ENCODE peak calls at places on chromosomes 1 and 21, in eight cellular contexts. F, P, A, W, O, H, I and Q are unnamed samples.

GRCh38 chr1:62012821-62013220 is 181.8 kb upstream of the L1TD1 start:
- DNase-seq in A (no peak), F (no peak), P (peak; percentile 75), O (no peak), I (no peak), W (no peak), H (no peak), Q (no peak)

GRCh38 chr21:29184047-29184446 is 53.6 kb downstream of the MAP3K7CL start:
- DNase-seq in A (no peak), O (no peak), W (no peak), F (no peak), H (no peak), I (no peak), P (no peak), Q (no peak)

GRCh38 chr1:46535063-46535462 is 16.4 kb downstream of the KNCN start:
- DNase-seq in H (peak; percentile 48), F (no peak), O (peak; percentile 56), P (no peak), I (no peak), W (peak; percentile 42), A (no peak), Q (no peak)

GRCh38 chr1:25803368-25803767 is 3.4 kb downstream of the SELENON start:
- DNase-seq in W (no peak), P (no peak), A (no peak), H (no peak), I (no peak), O (no peak), F (no peak), Q (no peak)

GRCh38 chr1:109096110-109096509 is 5.5 kb downstream of the TMEM167B start:
- DNase-seq in O (no peak), F (no peak), P (no peak), A (no peak), W (no peak), H (no peak), I (no peak), Q (no peak)

GRCh38 chr1:114015075-114015474 is 35.8 kb downstream of the OLFML3 start:
- DNase-seq in A (no peak), F (no peak), I (no peak), H (peak; percentile 45), O (no peak), P (no peak), W (no peak), Q (no peak)

GRCh38 chr1:111802110-111802509 is 46.4 kb downstream of the DDX20 start:
- DNase-seq in H (no peak), F (no peak), W (no peak), O (no peak), A (no peak), P (no peak), I (no peak), Q (no peak)

GRCh38 chr1:233606813-233607212 is 7.1 kb upstream of the KCNK1 start:
- DNase-seq in P (no peak), O (no peak), H (no peak), A (no peak), W (no peak), I (no peak), F (no peak), Q (no peak)

GRCh38 chr21:41641510-41641815 is 125.4 kb downstream of the RIPK4 start:
- DNase-seq in O (no peak), A (no peak), H (no peak), F (no peak), I (no peak), W (no peak), P (no peak), Q (no peak)

GRCh38 chr1:244654284-244655038 is 1.5 kb downstream of the DESI2 start:
- DNase-seq in H (no peak), P (no peak), F (no peak), A (no peak), W (no peak), I (no peak), O (no peak), Q (no peak)

GRCh38 chr1:156021087-156021416 is 301 bp upstream of the SSR2 start:
- DNase-seq in W (no peak), I (no peak), H (no peak), P (no peak), O (no peak), A (no peak), F (no peak), Q (no peak)

GRCh38 chr1:232999960-233000625 is 49.7 kb downstream of the NTPCR start:
- DNase-seq in A (no peak), P (no peak), I (no peak), O (no peak), F (no peak), W (no peak), H (no peak), Q (no peak)

GRCh38 chr1:12409676-12410075 is 179.8 kb downstream of the VPS13D start:
- DNase-seq in W (peak; percentile 74), A (no peak), I (no peak), H (no peak), P (peak; percentile 79), O (no peak), F (no peak), Q (no peak)
- TF ChIP-seq POLR2AphosphoS5 in W (no peak), A (peak; percentile 11), I (no peak), H (no peak), P (peak; percentile 18), O (no peak), F (no peak), Q (no peak)

GRCh38 chr1:235076504-235077162 is 52.0 kb downstream of the TOMM20 start:
- DNase-seq in A (no peak), F (no peak), O (no peak), P (no peak), W (no peak), H (no peak), I (no peak), Q (no peak)

GRCh38 chr1:235074335-235075120 is 54.1 kb downstream of the TOMM20 start:
- DNase-seq in I (no peak), O (peak; percentile 68), H (no peak), F (no peak), W (peak; percentile 36), P (peak; percentile 77), A (peak; percentile 86), Q (no peak)

GRCh38 chr1:235073968-235074334 is 54.7 kb downstream of the TOMM20 start:
- DNase-seq in H (no peak), A (peak; percentile 91), O (peak; percentile 87), P (no peak), F (no peak), W (peak; percentile 74), I (no peak), Q (no peak)

GRCh38 chr1:235075955-235076308 is 52.7 kb downstream of the TOMM20 start:
- DNase-seq in A (no peak), I (no peak), P (no peak), O (no peak), W (no peak), F (no peak), H (no peak), Q (no peak)

DNA sequence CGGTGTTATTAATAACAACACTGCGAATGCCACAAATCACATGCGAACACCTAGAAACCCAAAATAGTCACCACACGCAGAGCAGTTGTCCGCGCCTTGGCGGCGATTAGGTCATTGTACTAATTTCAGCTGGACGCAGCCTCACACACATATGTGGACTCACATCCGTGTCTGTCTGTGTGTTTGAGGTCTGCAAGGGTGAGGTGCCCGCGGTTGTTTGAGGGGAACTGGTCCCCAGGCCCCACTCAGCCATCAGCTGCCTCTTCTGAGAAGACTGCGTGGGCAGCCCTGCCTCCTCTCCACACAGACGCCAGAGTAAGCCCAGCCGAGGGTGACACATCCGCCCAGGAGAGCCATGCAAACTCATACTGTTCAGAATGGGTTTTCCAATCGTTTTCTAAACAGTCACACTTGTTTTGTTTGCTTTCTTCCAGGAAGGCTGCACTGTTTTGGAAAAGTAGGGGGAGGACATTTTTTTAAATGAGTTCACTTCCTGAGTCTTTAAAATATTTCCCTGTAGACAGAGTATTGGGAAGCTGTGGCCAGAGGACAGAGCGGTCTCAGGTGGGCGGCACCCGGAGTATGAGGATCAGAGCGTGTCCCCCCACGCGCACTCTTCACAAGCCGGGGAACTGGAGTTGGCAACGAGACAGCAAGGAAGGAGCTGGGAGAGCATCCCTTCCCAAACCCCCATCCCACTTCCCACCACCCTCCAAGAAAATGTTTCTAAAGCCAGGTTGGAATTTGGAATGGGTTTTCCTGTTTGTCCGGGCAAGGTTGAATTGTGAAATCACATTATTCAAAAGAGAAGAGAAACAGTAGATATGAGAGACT is 53.3 kb downstream of the TOMM20 start:
- DNase-seq in A (peak; percentile 72), W (peak; percentile 58), I (no peak), O (peak; percentile 78), H (no peak), P (peak; percentile 81), F (no peak), Q (peak; percentile 59)
- TF ChIP-seq POLR2A in A (no peak), W (no peak), I (no peak), O (no peak), H (no peak), P (no peak), F (no peak), Q (peak; percentile 7)

GRCh38 chr1:58903450-58904298 is 119.8 kb upstream of the JUN start:
- DNase-seq in W (peak; percentile 94), F (peak; percentile 83), P (peak; percentile 98), I (peak; percentile 69), H (peak; percentile 55), O (peak; percentile 95), A (peak; percentile 90), Q (peak; percentile 66)
- TF ChIP-seq POLR2AphosphoS5 in W (peak; percentile 89), F (no peak), P (peak; percentile 93), I (peak; percentile 53), H (peak; percentile 80), O (peak; percentile 92), A (peak; percentile 93), Q (peak; percentile 34)

DNA sequence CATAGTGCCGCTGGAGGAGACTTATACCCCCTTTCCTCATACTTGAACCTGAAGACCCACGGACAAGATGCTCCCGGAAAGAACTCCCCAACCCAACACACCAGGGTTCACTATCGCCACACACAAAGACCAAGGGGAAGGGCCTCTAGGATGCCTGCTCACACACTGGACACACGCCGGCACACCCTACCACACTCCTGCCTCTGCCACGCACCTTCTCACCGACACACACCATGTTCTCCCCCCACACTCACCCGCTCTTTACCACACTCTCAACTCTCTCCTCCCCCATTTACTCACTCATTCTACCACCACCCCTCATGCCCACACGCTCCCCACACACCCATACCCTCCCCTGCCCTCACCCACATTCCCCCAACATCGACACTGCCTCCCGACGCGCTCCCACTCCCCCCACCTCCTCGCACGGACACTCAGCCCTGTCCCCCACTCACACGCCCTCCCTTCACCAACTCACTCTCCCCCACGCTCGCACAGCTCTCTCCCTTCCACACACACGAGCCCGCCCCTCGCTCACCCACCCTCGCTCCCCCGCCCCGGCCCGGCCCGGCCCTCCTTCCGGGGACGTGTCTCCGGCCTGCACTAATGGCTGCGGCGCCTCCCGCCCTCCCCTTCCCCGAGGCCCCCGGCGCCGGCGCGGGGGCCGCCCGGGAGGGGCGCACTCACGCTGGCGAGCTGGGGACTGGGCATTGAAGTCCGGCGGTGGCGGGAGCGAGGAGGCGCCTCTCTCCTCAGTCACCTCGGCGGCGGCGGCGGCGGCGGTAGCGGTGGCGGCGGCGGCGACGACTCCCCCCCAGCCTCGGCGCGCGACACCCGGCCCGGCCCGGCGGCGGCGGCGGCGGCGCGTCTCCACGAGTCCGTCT is 626 bp downstream of the PTP4A2 start:
- DNase-seq in I (peak; percentile 49), F (peak; percentile 68), A (peak; percentile 69), P (peak; percentile 92), W (peak; percentile 82), H (no peak), O (peak; percentile 79), Q (no peak)
- TF ChIP-seq POLR2A in I (peak; percentile 42), F (no peak), A (no peak), P (no peak), W (peak; percentile 77), H (no peak), O (peak; percentile 42), Q (peak; percentile 49)

GRCh38 chr1:214380986-214381695 is 100.2 kb downstream of the SMYD2 start:
- DNase-seq in H (no peak), O (no peak), I (no peak), P (no peak), A (no peak), W (no peak), F (no peak), Q (no peak)
- TF ChIP-seq POLR2AphosphoS5 in H (no peak), O (no peak), I (no peak), P (no peak), A (no peak), W (no peak), F (no peak), Q (no peak)